ENCODE peak calls at places on chromosomes 6 and 20, in eight cellular contexts. J, T, W, C, F, O, I and U are unnamed samples.
A peak's percentile ranks its signal among the peaks of the same experiment; 100 is the strongest.

GRCh38 chr6:45929421-45930361 is 86.0 kb downstream of the CLIC5 start:
- DNase-seq in J (no peak), T (no peak), W (peak; percentile 27), C (no peak), F (no peak), O (no peak), I (no peak), U (no peak)

GRCh38 chr20:5650191-5650691 is 100.0 kb upstream of the SHLD1 start:
- DNase-seq in J (no peak), T (no peak), W (no peak), C (no peak), F (no peak), O (no peak), I (no peak), U (no peak)

GRCh38 chr20:51172558-51173428 is 149.9 kb upstream of the KCNG1 start:
- DNase-seq in J (no peak), T (no peak), W (peak; percentile 27), C (no peak), F (no peak), O (no peak), I (peak; percentile 15), U (peak; percentile 6)

GRCh38 chr6:40754481-40755045 is 167.4 kb upstream of the LRFN2 start:
- DNase-seq in J (no peak), T (no peak), W (no peak), C (no peak), F (no peak), O (no peak), I (no peak), U (no peak)

GRCh38 chr6:15462717-15463525 is 199.9 kb downstream of the DTNBP1 start:
- DNase-seq in J (no peak), T (no peak), W (peak; percentile 86), C (no peak), F (no peak), O (no peak), I (no peak), U (no peak)

GRCh38 chr6:138610816-138611215 is 111.5 kb upstream of the NHSL1 start:
- DNase-seq in J (no peak), T (no peak), W (no peak), C (no peak), F (no peak), O (no peak), I (no peak), U (no peak)

GRCh38 chr6:122803056-122803695 is 14.1 kb downstream of the SMPDL3A start:
- DNase-seq in J (no peak), T (no peak), W (peak; percentile 46), C (no peak), F (no peak), O (no peak), I (no peak), U (no peak)

GRCh38 chr20:49395183-49395582 is 87.3 kb downstream of the KCNB1 start:
- DNase-seq in J (no peak), T (no peak), W (no peak), C (no peak), F (no peak), O (no peak), I (no peak), U (no peak)

GRCh38 chr6:96015791-96016776 is at the start of gene FUT9:
- DNase-seq in J (no peak), T (no peak), W (no peak), C (no peak), F (peak; percentile 16), O (no peak), I (peak; percentile 44), U (no peak)

GRCh38 chr6:160071805-160072687 is 49.6 kb upstream of the SLC22A1 start:
- DNase-seq in J (no peak), T (no peak), W (peak; percentile 11), C (no peak), F (no peak), O (no peak), I (no peak), U (no peak)

GRCh38 chr6:136524339-136524935 is 25.8 kb downstream of the MAP7 start:
- DNase-seq in J (no peak), T (no peak), W (no peak), C (no peak), F (no peak), O (no peak), I (no peak), U (no peak)

GRCh38 chr20:31560900-31561598 is 44.0 kb upstream of the ID1 start:
- DNase-seq in J (no peak), T (peak; percentile 97), W (peak; percentile 98), C (no peak), F (peak; percentile 52), O (no peak), I (peak; percentile 97), U (peak; percentile 94)

GRCh38 chr6:98840385-98840784 is 6.0 kb downstream of the POU3F2 start:
- DNase-seq in J (no peak), T (no peak), W (no peak), C (no peak), F (no peak), O (no peak), I (no peak), U (no peak)

GRCh38 chr6:46130665-46131064 is 876 bp downstream of the ENPP4 start:
- DNase-seq in J (no peak), T (no peak), W (no peak), C (no peak), F (no peak), O (no peak), I (no peak), U (no peak)

GRCh38 chr6:119129968-119130484 is 51.6 kb upstream of the FAM184A start:
- DNase-seq in J (no peak), T (peak; percentile 87), W (peak; percentile 71), C (no peak), F (no peak), O (no peak), I (peak; percentile 76), U (peak; percentile 54)

GRCh38 chr6:156396068-156396771 is 381.0 kb upstream of the ARID1B start:
- DNase-seq in J (no peak), T (no peak), W (no peak), C (no peak), F (no peak), O (no peak), I (no peak), U (no peak)

GRCh38 chr6:126312013-126312665 is 27.8 kb upstream of the CENPW start:
- DNase-seq in J (no peak), T (no peak), W (peak; percentile 20), C (no peak), F (no peak), O (no peak), I (peak; percentile 37), U (peak; percentile 51)

GRCh38 chr6:81999270-81999669 is 246.8 kb upstream of the TENT5A start:
- DNase-seq in J (no peak), T (peak; percentile 33), W (no peak), C (no peak), F (no peak), O (no peak), I (peak; percentile 38), U (no peak)